ENCODE peak calls at places on chromosomes 12 and 14, in nine cellular contexts. F is lower leg skin, M is foreskin fibroblast, A is AG04450, V is cardiac muscle cell, R is heart left ventricle, G is A549, D is brain microvascular endothelial cell, L is astrocyte of the cerebellum. Y is an unnamed sample.

GRCh38 chr14:76918176-76918750 is 92.1 kb downstream of the LRRC74A start:
- DNase-seq in D (peak), F (peak), V (no peak), L (peak), G (no peak), R (peak), A (peak), M (peak), Y (no peak)

GRCh38 chr14:105330491-105330895 is 15.9 kb downstream of the PACS2 start:
- DNase-seq in V (no peak), L (no peak), M (peak), R (peak), F (no peak), A (no peak), G (no peak), D (peak), Y (no peak)

GRCh38 chr12:58416211-58416610 is 474.8 kb downstream of the ATP23 start:
- DNase-seq in D (peak), G (peak), R (no peak), V (no peak), M (peak), A (peak), L (no peak), F (no peak), Y (no peak)

GRCh38 chr12:82314406-82314892 is 43.7 kb downstream of the CCDC59 start:
- DNase-seq in V (peak), G (peak), L (no peak), D (no peak), F (no peak), M (no peak), A (no peak), R (no peak), Y (no peak)

GRCh38 chr12:113727651-113728061 is 238.5 kb downstream of the RBM19 start:
- DNase-seq in L (no peak), R (no peak), G (peak), A (no peak), D (peak), M (peak), F (no peak), V (no peak), Y (no peak)

GRCh38 chr12:126108247-126108646 is 1043.0 kb downstream of the AACS start:
- DNase-seq in D (no peak), G (no peak), A (no peak), L (no peak), M (no peak), R (no peak), F (no peak), V (peak), Y (no peak)

GRCh38 chr12:97142737-97143450 is 235.8 kb downstream of the NEDD1 start:
- DNase-seq in L (no peak), A (no peak), M (no peak), F (no peak), G (no peak), D (no peak), V (peak), R (no peak), Y (no peak)

GRCh38 chr12:71900091-71900490 is 38.6 kb upstream of the TPH2 start:
- DNase-seq in L (no peak), G (peak), R (no peak), A (no peak), V (no peak), D (no peak), F (no peak), M (no peak), Y (no peak)

GRCh38 chr12:47833591-47834012 is 13.9 kb upstream of the HDAC7 start:
- DNase-seq in L (no peak), G (no peak), F (no peak), A (no peak), R (no peak), M (no peak), D (no peak), V (no peak), Y (no peak)

GRCh38 chr14:94542811-94543449 is 18.3 kb upstream of the SERPINA4 start:
- DNase-seq in R (no peak), A (no peak), L (no peak), G (no peak), M (no peak), F (no peak), D (no peak), V (no peak), Y (no peak)

GRCh38 chr14:75119056-75119455 is 7.8 kb downstream of the NEK9 start:
- DNase-seq in R (no peak), D (peak), M (no peak), G (no peak), A (no peak), V (no peak), F (no peak), L (no peak), Y (no peak)

GRCh38 chr12:51547606-51548005 is 43.4 kb upstream of the SCN8A start:
- DNase-seq in F (no peak), D (no peak), G (no peak), V (no peak), R (no peak), A (no peak), L (no peak), M (no peak), Y (no peak)

GRCh38 chr12:105721051-105721825 is 390.7 kb downstream of the C12orf75 start:
- DNase-seq in F (no peak), D (no peak), L (peak), G (no peak), R (no peak), M (no peak), A (no peak), V (no peak), Y (no peak)

GRCh38 chr12:56634837-56635538 is 4.9 kb upstream of the BAZ2A start:
- DNase-seq in A (peak), D (peak), G (peak), R (peak), V (peak), M (peak), L (peak), F (peak), Y (peak)

GRCh38 chr14:64212666-64213065 is 81.5 kb downstream of the ESR2 start:
- DNase-seq in A (no peak), V (no peak), D (no peak), M (no peak), F (no peak), L (no peak), R (no peak), G (no peak), Y (no peak)

GRCh38 chr12:102740157-102741032 is 176.6 kb downstream of the PAH start:
- DNase-seq in F (no peak), R (no peak), L (peak), D (peak), A (no peak), M (peak), V (peak), G (peak), Y (no peak)

GRCh38 chr12:117778656-117779055 is 190.1 kb downstream of the KSR2 start:
- DNase-seq in G (no peak), V (no peak), R (no peak), D (no peak), F (no peak), M (no peak), A (no peak), L (no peak), Y (no peak)

GRCh38 chr14:65650843-65651242 is 238.3 kb downstream of the FUT8 start:
- DNase-seq in L (no peak), D (no peak), G (no peak), A (no peak), M (no peak), V (no peak), R (no peak), F (no peak), Y (no peak)

GRCh38 chr14:91926131-91926890 is 21.2 kb downstream of the FBLN5 start:
- DNase-seq in A (no peak), D (no peak), L (no peak), F (no peak), G (no peak), R (no peak), M (no peak), V (no peak), Y (no peak)

GRCh38 chr14:32049361-32050103 is 27.6 kb upstream of the ARHGAP5 start:
- DNase-seq in A (no peak), D (no peak), M (no peak), V (no peak), L (no peak), R (no peak), F (no peak), G (no peak), Y (no peak)

GRCh38 chr12:102300824-102301461 is 103.3 kb upstream of the PMCH start:
- DNase-seq in R (no peak), D (peak), M (peak), A (no peak), F (no peak), V (peak), G (peak), L (no peak), Y (no peak)

GRCh38 chr12:129332286-129332685 is 479.0 kb downstream of the GLT1D1 start:
- DNase-seq in G (no peak), L (no peak), A (no peak), M (no peak), F (no peak), R (no peak), D (no peak), V (no peak), Y (no peak)

GRCh38 chr12:50402270-50403000 is 1.8 kb downstream of the LARP4 start:
- DNase-seq in R (no peak), V (no peak), L (no peak), D (no peak), G (no peak), F (no peak), A (no peak), M (no peak), Y (no peak)
- H3K4me3 ChIP-seq in R (peak), V (peak), L (peak), D (peak), G (peak), F (no peak), A (peak), M (peak), Y (peak)

DNA sequence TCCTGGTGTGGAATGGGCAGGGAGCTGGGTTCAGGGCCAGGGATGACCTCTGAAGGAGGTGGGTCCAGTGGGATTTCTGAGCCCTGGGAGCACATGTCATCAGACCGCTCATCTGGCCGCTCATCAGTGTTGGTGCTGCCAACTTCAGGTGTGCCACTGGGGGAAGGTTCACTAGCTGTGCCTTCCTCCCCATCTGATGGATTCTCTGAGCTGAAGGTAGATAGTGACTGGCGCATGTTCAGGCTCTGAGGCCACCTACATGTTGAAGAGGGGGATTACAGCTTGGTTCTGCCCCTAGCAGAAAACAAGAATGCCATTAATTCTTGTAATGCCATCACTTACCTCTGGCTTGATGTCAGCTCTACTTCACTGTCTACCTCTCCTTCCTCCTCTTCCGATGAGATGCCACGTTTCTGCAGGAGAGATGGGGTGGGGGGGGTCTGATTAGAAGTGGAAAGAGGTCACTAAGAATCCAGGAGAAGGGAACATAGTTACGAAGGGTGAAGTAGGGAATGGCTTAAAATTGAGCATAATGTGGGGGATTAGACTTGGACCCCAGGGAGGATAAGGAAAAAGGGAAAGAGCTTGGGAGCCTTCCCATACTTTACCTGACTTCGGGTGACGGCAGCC is 17.2 kb downstream of the MAP3K12 start:
- DNase-seq in V (peak), F (no peak), L (no peak), G (peak), R (no peak), D (no peak), M (no peak), A (no peak), Y (no peak)
- TF ChIP-seq CTCF in V (peak), F (no peak), L (peak), G (peak), R (no peak), D (peak), M (peak), A (peak), Y (no peak)

GRCh38 chr14:69542311-69542710 is 32.4 kb downstream of the CCDC177 start:
- DNase-seq in M (no peak), G (no peak), V (no peak), D (no peak), L (no peak), R (no peak), A (no peak), F (no peak), Y (peak)

GRCh38 chr14:69543341-69544249 is 31.1 kb downstream of the CCDC177 start:
- DNase-seq in V (no peak), R (no peak), M (peak), D (peak), A (peak), L (peak), G (peak), F (peak), Y (peak)

GRCh38 chr14:69548566-69548965 is 26.1 kb downstream of the CCDC177 start:
- DNase-seq in R (no peak), G (no peak), M (no peak), D (no peak), L (no peak), V (no peak), F (no peak), A (no peak), Y (peak)

GRCh38 chr14:69553221-69553620 is 21.4 kb downstream of the CCDC177 start:
- DNase-seq in D (peak), L (no peak), V (no peak), R (no peak), M (peak), G (peak), F (no peak), A (peak), Y (no peak)

DNA sequence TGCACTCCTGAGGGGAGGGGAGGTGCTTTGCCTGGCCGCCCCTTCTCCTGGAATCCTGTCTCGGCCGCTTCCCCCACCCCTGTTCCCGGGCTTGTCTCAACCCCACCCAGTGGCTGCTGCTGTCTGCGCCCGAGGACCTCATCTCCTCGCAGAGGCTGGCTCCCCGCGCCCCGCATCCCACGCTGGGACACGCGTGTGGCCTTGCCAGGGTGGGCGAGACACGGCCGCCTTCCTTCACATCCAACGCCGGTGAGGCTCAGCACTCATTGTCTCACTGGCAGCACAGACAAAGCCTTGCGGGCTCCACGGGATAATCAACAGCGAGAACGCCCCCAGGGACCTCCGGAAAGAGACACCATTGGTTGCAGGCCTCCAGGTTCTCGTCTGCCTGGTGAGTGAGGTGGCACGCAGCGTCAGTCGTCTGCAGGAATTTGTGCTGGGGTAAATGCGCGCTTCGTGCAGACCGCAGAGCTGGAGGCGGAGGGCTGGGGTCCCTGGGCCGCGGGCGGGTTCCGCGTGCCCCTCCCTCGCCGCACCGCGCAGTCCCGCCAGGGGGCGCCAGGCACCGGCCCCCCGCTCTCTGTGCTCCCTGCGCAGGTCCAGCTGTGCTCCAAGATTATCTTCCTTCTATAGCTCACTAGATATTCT is 26.8 kb downstream of the CCDC177 start:
- DNase-seq in R (no peak), V (peak), G (no peak), D (peak), L (no peak), A (no peak), F (no peak), M (no peak), Y (peak)
- H3K4me3 ChIP-seq in R (no peak), V (peak), G (no peak), D (peak), L (peak), A (no peak), F (no peak), M (peak), Y (peak)

DNA sequence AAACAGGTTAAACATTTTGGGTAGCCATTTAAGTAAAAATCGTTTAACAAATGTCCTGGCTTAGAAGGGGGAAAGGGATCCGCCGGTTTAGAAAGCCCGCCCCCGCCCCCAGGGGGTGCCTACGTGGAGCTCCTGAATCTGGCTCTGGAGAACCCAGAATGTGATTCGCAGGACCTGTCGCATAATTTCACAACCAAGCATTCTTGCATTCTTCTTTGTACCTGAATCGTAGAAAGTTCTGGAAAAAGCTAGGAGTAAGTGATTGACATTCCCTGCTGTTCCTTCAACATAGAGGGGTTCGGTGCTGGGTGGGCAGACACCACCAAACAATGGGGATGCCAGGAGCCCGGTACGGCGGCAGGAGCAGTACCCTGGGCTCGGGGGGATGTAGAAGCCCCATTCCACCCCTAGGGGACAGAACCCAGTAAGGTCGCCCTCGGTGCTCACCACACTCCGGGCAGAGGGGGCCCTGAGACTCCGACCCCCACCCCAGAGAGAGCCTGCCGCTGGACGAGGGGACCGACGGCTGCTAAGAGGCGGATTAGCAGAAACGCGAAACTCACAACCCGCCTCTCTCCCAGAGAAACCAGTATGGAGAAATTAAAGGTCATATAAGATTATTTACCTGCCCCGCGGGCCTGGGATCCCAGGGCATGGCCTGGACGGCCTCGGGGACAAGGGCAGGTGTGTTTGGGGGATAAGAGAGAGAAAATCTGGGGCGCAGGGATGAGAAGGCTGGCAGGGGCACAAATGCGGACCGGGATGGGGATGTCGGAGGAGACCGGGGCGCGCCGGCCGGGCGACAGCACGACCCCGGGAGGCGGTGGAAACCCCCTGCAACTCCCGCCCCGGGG is 547 bp downstream of the CSRP2 start:
- DNase-seq in M (no peak), R (no peak), D (no peak), G (peak), V (peak), F (no peak), A (no peak), L (no peak), Y (peak)
- TF ChIP-seq CTCF in M (no peak), R (no peak), D (peak), G (no peak), V (peak), F (no peak), A (peak), L (peak), Y (no peak)

GRCh38 chr12:65741662-65742480 is 82.4 kb upstream of the HMGA2 start:
- DNase-seq in R (peak), V (peak), A (no peak), M (peak), D (peak), F (no peak), G (peak), L (no peak), Y (peak)

GRCh38 chr12:65739606-65740005 is 84.7 kb upstream of the HMGA2 start:
- DNase-seq in D (no peak), R (no peak), V (no peak), M (no peak), A (no peak), G (no peak), L (no peak), F (no peak), Y (no peak)

GRCh38 chr12:65740873-65741600 is 83.2 kb upstream of the HMGA2 start:
- DNase-seq in V (peak), L (peak), M (peak), F (peak), G (peak), D (peak), R (peak), A (no peak), Y (peak)

GRCh38 chr12:65740506-65740872 is 83.8 kb upstream of the HMGA2 start:
- DNase-seq in R (no peak), A (no peak), M (no peak), L (no peak), F (no peak), D (no peak), V (no peak), G (no peak), Y (no peak)

DNA sequence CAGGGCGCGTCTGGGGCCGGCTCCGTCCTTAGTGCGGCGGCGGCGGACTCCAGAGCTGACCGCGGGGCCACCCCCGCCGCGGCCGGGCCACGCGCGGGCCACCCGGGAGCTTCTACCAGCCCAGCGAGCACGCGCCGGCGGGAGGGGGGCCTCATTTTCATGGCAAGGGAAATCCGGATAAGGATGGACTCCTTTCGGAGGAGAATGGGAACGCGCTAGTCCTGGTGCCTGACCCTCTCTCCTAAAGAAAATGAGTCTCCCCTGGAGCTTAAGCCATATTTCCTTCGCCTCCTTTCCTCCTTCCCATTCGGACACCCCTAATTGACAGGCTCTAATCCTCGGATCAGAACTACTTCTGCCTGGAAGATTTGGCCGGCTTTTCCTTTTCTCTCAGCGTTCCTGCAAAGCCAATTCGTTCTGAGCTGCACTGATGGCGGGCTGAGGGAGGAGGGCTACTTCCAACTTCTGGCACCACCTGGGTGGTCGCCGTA is 81.8 kb upstream of the HMGA2 start:
- DNase-seq in R (no peak), V (no peak), F (no peak), A (no peak), D (peak), M (peak), L (no peak), G (no peak), Y (peak)
- H3K4me3 ChIP-seq in R (peak), V (peak), F (peak), A (peak), D (peak), M (peak), L (peak), G (peak), Y (peak)

DNA sequence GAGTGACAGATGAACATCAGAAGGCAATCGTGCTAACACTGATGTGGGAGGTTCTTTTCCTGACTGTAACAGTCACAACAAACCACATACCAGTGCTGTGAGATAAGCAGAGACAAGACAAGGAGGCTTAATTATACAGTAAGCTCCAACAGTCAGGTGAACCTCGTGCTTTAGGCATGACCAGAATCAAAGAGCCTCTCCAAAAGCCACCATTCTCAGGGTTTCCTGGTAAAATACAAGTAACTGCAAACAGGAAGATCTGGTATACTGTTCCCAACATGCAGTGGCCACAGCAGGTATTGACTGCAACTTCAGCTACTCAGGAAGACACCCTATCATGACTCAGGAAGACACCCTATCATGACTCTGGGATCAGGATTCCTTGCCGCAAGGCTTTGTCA is 47.3 kb upstream of the GTF2A1 start:
- DNase-seq in A (no peak), F (no peak), G (peak), D (peak), V (no peak), L (no peak), M (no peak), R (no peak), Y (no peak)
- TF ChIP-seq CTCF in A (no peak), F (no peak), G (no peak), D (no peak), V (no peak), L (no peak), M (no peak), R (no peak), Y (no peak)